ENCODE peak calls at places on chromosomes 6 and 20, in five cellular contexts. R is HepG2, T is K562, K is HL-60, B is breast epithelium. H is an unnamed sample.

GRCh38 chr6:149271348-149272340 is 45.9 kb upstream of the TAB2 start:
- DNase-seq in R (no peak), B (no peak), K (peak; percentile 93), T (no peak), H (peak; percentile 28)

GRCh38 chr20:18719426-18719825 is 94.2 kb upstream of the SCP2D1 start:
- DNase-seq in B (no peak), T (no peak), R (no peak), K (no peak), H (no peak)

GRCh38 chr6:112683926-112684325 is 336.8 kb downstream of the RFPL4B start:
- DNase-seq in B (no peak), K (no peak), T (no peak), R (no peak), H (no peak)

GRCh38 chr20:41513829-41514228 is 104.3 kb downstream of the CHD6 start:
- DNase-seq in R (no peak), B (no peak), K (no peak), T (peak; percentile 18), H (no peak)

GRCh38 chr6:26250806-26251075 is 114.3 kb upstream of the BTN3A2 start:
- DNase-seq in R (no peak), T (no peak), K (no peak), B (no peak), H (peak; percentile 50)

GRCh38 chr20:25543068-25543467 is 42.3 kb downstream of the NINL start:
- DNase-seq in R (peak; percentile 33), K (no peak), B (no peak), T (no peak), H (no peak)

GRCh38 chr20:22428051-22428450 is 156.3 kb downstream of the FOXA2 start:
- DNase-seq in R (no peak), K (no peak), B (no peak), T (no peak), H (no peak)

GRCh38 chr20:32624687-32625345 is 39.7 kb upstream of the NOL4L start:
- DNase-seq in B (no peak), T (no peak), K (no peak), R (no peak), H (no peak)

GRCh38 chr6:108193120-108193519 is 27.3 kb downstream of the NR2E1 start:
- DNase-seq in B (no peak), T (no peak), K (peak; percentile 63), R (no peak), H (no peak)

GRCh38 chr6:114220241-114220640 is 122.6 kb downstream of the HS3ST5 start:
- DNase-seq in K (no peak), T (no peak), B (no peak), R (no peak), H (no peak)

GRCh38 chr6:622462-622861 is 34.4 kb downstream of the HUS1B start:
- DNase-seq in T (no peak), R (no peak), K (no peak), B (no peak), H (no peak)

GRCh38 chr6:123415844-123416468 is 220.8 kb downstream of the TRDN start:
- DNase-seq in T (peak; percentile 10), B (no peak), R (peak; percentile 56), K (peak; percentile 30), H (peak; percentile 13)

GRCh38 chr6:47161176-47161687 is 119.1 kb upstream of the ADGRF1 start:
- DNase-seq in B (no peak), R (no peak), K (peak; percentile 73), T (no peak), H (peak; percentile 36)

GRCh38 chr6:70956451-70957283 is at the start of gene B3GAT2:
- DNase-seq in R (no peak), T (no peak), K (no peak), B (no peak), H (no peak)

GRCh38 chr6:139257291-139257690 is 34.5 kb downstream of the TXLNB start:
- DNase-seq in B (no peak), R (no peak), K (no peak), T (no peak), H (no peak)

GRCh38 chr6:27472182-27472616 is 706 bp downstream of the ZNF184 start:
- DNase-seq in B (peak; percentile 52), K (peak; percentile 79), T (peak; percentile 61), R (peak; percentile 62), H (peak; percentile 77)

GRCh38 chr6:40912158-40912946 is 126.7 kb downstream of the UNC5CL start:
- DNase-seq in T (peak; percentile 69), R (peak; percentile 75), B (no peak), K (peak; percentile 75), H (peak; percentile 61)

GRCh38 chr6:147060636-147061035 is 143.6 kb upstream of the STXBP5 start:
- DNase-seq in T (no peak), B (no peak), K (no peak), R (peak; percentile 72), H (no peak)

GRCh38 chr6:47358440-47359225 is 48.9 kb upstream of the TNFRSF21 start:
- DNase-seq in B (no peak), K (no peak), R (no peak), T (no peak), H (no peak)

GRCh38 chr6:118876814-118877213 is 17.1 kb upstream of the ASF1A start:
- DNase-seq in R (no peak), K (no peak), T (no peak), B (no peak), H (no peak)

GRCh38 chr6:106446287-106446885 is 85.9 kb downstream of the CRYBG1 start:
- DNase-seq in T (no peak), K (no peak), B (no peak), R (no peak), H (no peak)

GRCh38 chr6:106445508-106445878 is 85.0 kb downstream of the CRYBG1 start:
- DNase-seq in R (no peak), B (no peak), K (no peak), T (no peak), H (no peak)

GRCh38 chr6:106439459-106439858 is 78.9 kb downstream of the CRYBG1 start:
- DNase-seq in K (no peak), B (no peak), T (no peak), R (no peak), H (no peak)

GRCh38 chr6:106444777-106445507 is 84.4 kb downstream of the CRYBG1 start:
- DNase-seq in B (no peak), T (peak; percentile 71), R (peak; percentile 58), K (peak; percentile 68), H (no peak)

GRCh38 chr6:106442351-106442750 is 81.8 kb downstream of the CRYBG1 start:
- DNase-seq in K (no peak), R (no peak), B (no peak), T (no peak), H (no peak)
- TF ChIP-seq POLR2AphosphoS5 in K (no peak), R (no peak), B (no peak), T (no peak), H (no peak)

GRCh38 chr20:58895796-58896180 is 43.3 kb downstream of the GNAS start:
- DNase-seq in B (no peak), K (no peak), R (no peak), T (no peak), H (no peak)
- TF ChIP-seq POLR2AphosphoS5 in B (no peak), K (no peak), R (no peak), T (no peak), H (no peak)

GRCh38 chr6:144195671-144196070 is 45.4 kb downstream of the STX11 start:
- DNase-seq in B (no peak), T (no peak), K (no peak), R (no peak), H (no peak)
- TF ChIP-seq POLR2AphosphoS5 in B (no peak), T (no peak), K (no peak), R (no peak), H (no peak)

GRCh38 chr20:51452734-51453133 is 89.8 kb downstream of the NFATC2 start:
- DNase-seq in R (no peak), K (no peak), B (no peak), T (no peak), H (no peak)

GRCh38 chr20:51456511-51457280 is 85.8 kb downstream of the NFATC2 start:
- DNase-seq in K (peak; percentile 9), R (peak; percentile 78), B (peak; percentile 97), T (peak; percentile 47), H (peak; percentile 89)

GRCh38 chr20:51452091-51452613 is 90.4 kb downstream of the NFATC2 start:
- DNase-seq in B (no peak), T (no peak), K (no peak), R (no peak), H (no peak)

GRCh38 chr20:51451484-51451883 is 91.0 kb downstream of the NFATC2 start:
- DNase-seq in K (no peak), R (no peak), B (no peak), T (no peak), H (no peak)

DNA sequence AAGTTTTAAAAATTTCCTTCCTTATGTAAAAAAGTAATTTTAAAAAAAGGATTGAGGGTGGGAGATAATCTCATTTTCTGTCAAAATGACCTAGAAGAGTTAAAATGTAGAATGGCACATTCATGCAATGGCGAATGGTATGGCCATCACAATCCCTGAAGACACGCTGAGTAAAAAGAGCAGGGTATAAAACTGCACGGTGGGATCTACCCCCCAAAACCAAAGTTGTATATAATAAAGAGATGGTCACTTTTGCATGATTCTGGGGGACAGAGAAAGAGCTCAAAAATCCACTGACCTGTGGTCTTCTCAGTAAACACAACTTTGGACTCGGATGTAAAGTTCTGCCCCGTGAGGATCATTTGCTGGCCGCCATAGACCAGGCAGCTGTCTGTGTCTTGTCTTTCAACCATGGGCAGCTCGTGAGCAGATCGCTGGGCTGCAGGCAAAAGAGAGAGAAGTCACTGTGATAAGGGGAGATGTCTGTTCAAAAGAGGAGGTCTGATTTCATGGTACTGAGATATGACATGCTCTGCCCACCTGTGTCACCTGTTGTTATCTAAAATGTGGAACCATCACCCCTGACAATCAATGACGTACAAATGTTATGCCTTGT is 88.2 kb downstream of the NFATC2 start:
- DNase-seq in B (no peak), K (no peak), T (no peak), R (no peak), H (no peak)
- TF ChIP-seq POLR2AphosphoS5 in B (no peak), K (no peak), T (no peak), R (no peak), H (no peak)